ENCODE peak calls at places on chromosomes 2 and 18, in ten cellular contexts. T is activated T-cell treated with anti-CD3 and anti-CD28 coated beads for 48 hours, G is WTC11, E is cardiac muscle cell, M is GM12892, K is KBM-7, N is posterior cingulate gyrus, Y is activated gamma-delta T cell, L is HT-29, A is cardiac septum. R is an unnamed sample.

GRCh38 chr2:98455494-98455976 is 10.9 kb downstream of the INPP4A start:
- DNase-seq in M (no peak), A (no peak), N (no peak), Y (no peak), L (no peak), K (peak; percentile 80), E (no peak), T (no peak), G (no peak), R (no peak)

GRCh38 chr2:180625006-180625844 is 355.2 kb upstream of the UBE2E3 start:
- DNase-seq in N (no peak), T (no peak), Y (no peak), A (no peak), G (no peak), L (no peak), E (peak; percentile 74), K (no peak), M (no peak), R (no peak)

GRCh38 chr2:27798948-27799645 is 27.6 kb downstream of the MRPL33 start:
- DNase-seq in K (no peak), Y (no peak), M (no peak), G (no peak), N (no peak), L (peak; percentile 18), T (no peak), E (peak; percentile 100), A (no peak), R (no peak)

GRCh38 chr2:235727186-235727585 is 233.3 kb downstream of the AGAP1 start:
- DNase-seq in E (no peak), G (no peak), K (peak; percentile 14), Y (no peak), N (no peak), A (no peak), L (no peak), M (no peak), T (no peak), R (no peak)

GRCh38 chr2:238947920-238948710 is 100.2 kb downstream of the TWIST2 start:
- DNase-seq in M (no peak), N (no peak), T (no peak), A (peak; percentile 62), E (peak; percentile 62), L (peak; percentile 88), Y (no peak), G (no peak), K (peak; percentile 8), R (no peak)

GRCh38 chr18:76212958-76213357 is 282.1 kb downstream of the ZNF516 start:
- DNase-seq in L (no peak), G (no peak), Y (no peak), M (no peak), E (no peak), N (no peak), K (peak; percentile 14), A (no peak), T (no peak), R (no peak)

GRCh38 chr2:121530210-121530562 is 494 bp upstream of the RNU4ATAC start:
- DNase-seq in T (peak; percentile 66), L (peak; percentile 89), K (no peak), A (peak; percentile 84), Y (peak; percentile 53), G (peak; percentile 80), M (peak; percentile 53), N (peak; percentile 52), E (peak; percentile 81), R (peak; percentile 23)

GRCh38 chr2:158323381-158323780 is 133.2 kb downstream of the CCDC148 start:
- DNase-seq in E (no peak), L (no peak), A (no peak), M (no peak), G (no peak), Y (no peak), N (no peak), T (no peak), K (no peak), R (no peak)

GRCh38 chr2:20450201-20451108 is 3.6 kb downstream of the RHOB start:
- DNase-seq in Y (no peak), A (no peak), E (peak; percentile 93), K (no peak), M (no peak), T (no peak), N (peak; percentile 79), L (peak; percentile 77), G (peak; percentile 14), R (peak; percentile 90)

GRCh38 chr18:14958701-14959100 is 210.7 kb downstream of the ANKRD30B start:
- DNase-seq in E (no peak), G (no peak), Y (no peak), M (no peak), A (no peak), N (no peak), K (no peak), T (no peak), L (peak; percentile 50), R (no peak)

GRCh38 chr2:44616616-44617266 is 255.0 kb downstream of the CAMKMT start:
- DNase-seq in T (no peak), A (no peak), L (no peak), Y (no peak), M (no peak), G (no peak), N (no peak), E (peak; percentile 2), K (no peak), R (no peak)

GRCh38 chr2:172928754-172929153 is 146.9 kb upstream of the MAP3K20 start:
- DNase-seq in N (no peak), A (no peak), T (no peak), K (no peak), L (no peak), G (no peak), Y (no peak), E (peak; percentile 87), M (no peak), R (no peak)

GRCh38 chr2:161165266-161165665 is 5.0 kb downstream of the TANK start:
- DNase-seq in Y (no peak), L (no peak), A (no peak), N (no peak), M (no peak), T (no peak), K (no peak), E (peak; percentile 75), G (no peak), R (no peak)

GRCh38 chr2:121519153-121519552 is 11.5 kb upstream of the RNU4ATAC start:
- DNase-seq in T (no peak), M (no peak), L (no peak), E (no peak), K (no peak), Y (no peak), G (no peak), A (no peak), N (no peak), R (no peak)

GRCh38 chr2:149595069-149595963 is 7.7 kb upstream of the MMADHC start:
- DNase-seq in N (no peak), Y (no peak), E (no peak), L (peak; percentile 51), G (no peak), T (no peak), K (no peak), A (no peak), M (no peak), R (peak; percentile 16)

GRCh38 chr18:48834421-48835011 is 116.2 kb downstream of the SMAD7 start:
- DNase-seq in G (peak; percentile 17), A (peak; percentile 88), L (peak; percentile 77), N (peak; percentile 42), E (peak; percentile 89), T (peak; percentile 72), K (peak; percentile 86), Y (peak; percentile 41), M (peak; percentile 65), R (no peak)

GRCh38 chr2:108958002-108958401 is 31.0 kb downstream of the EDAR start:
- DNase-seq in L (no peak), M (no peak), Y (no peak), K (no peak), G (no peak), E (no peak), A (no peak), N (no peak), T (no peak), R (no peak)

GRCh38 chr2:41222593-41222992 is 770.7 kb upstream of the SLC8A1 start:
- DNase-seq in N (no peak), K (no peak), A (no peak), M (no peak), G (peak; percentile 19), Y (no peak), L (no peak), T (no peak), E (no peak), R (no peak)

GRCh38 chr2:101696272-101697123 is 1.0 kb upstream of the MAP4K4 start:
- DNase-seq in T (no peak), M (no peak), K (no peak), E (peak; percentile 36), L (peak; percentile 35), N (no peak), G (no peak), Y (no peak), A (no peak), R (no peak)

GRCh38 chr2:953975-954686 is 3.5 kb downstream of the SNTG2 start:
- DNase-seq in N (no peak), T (no peak), G (no peak), M (no peak), E (peak; percentile 39), A (no peak), K (no peak), L (peak; percentile 15), Y (no peak), R (peak; percentile 30)

GRCh38 chr2:33859791-33860461 is 260.8 kb upstream of the FAM98A start:
- DNase-seq in A (no peak), M (no peak), L (no peak), K (no peak), Y (no peak), E (no peak), G (no peak), N (no peak), T (no peak), R (no peak)

GRCh38 chr2:204890680-204891079 is 345.4 kb downstream of the PARD3B start:
- DNase-seq in A (no peak), Y (no peak), E (no peak), M (no peak), L (no peak), G (no peak), T (no peak), N (no peak), K (no peak), R (no peak)

GRCh38 chr2:183967756-183968155 is 630.6 kb upstream of the ZNF804A start:
- DNase-seq in E (no peak), T (no peak), A (no peak), N (no peak), L (no peak), G (no peak), M (no peak), K (no peak), Y (no peak), R (no peak)

GRCh38 chr2:213227458-213227857 is 56.8 kb upstream of the SPAG16 start:
- DNase-seq in N (no peak), A (no peak), Y (no peak), E (no peak), M (no peak), L (no peak), G (no peak), K (peak; percentile 75), T (no peak), R (no peak)

GRCh38 chr2:31812051-31812798 is 198.6 kb downstream of the MEMO1 start:
- DNase-seq in T (no peak), K (peak; percentile 48), N (no peak), M (peak; percentile 29), G (no peak), L (peak; percentile 28), A (no peak), E (peak; percentile 8), Y (no peak), R (no peak)

GRCh38 chr2:9692392-9693137 is 61.8 kb upstream of the YWHAQ start:
- DNase-seq in L (no peak), A (no peak), G (no peak), E (peak; percentile 21), T (no peak), N (no peak), M (no peak), K (no peak), Y (no peak), R (no peak)

GRCh38 chr2:60710707-60711106 is 45.4 kb upstream of the PAPOLG start:
- DNase-seq in E (peak; percentile 6), Y (no peak), N (peak; percentile 8), G (no peak), A (no peak), T (no peak), K (peak; percentile 19), M (no peak), L (no peak), R (no peak)

R was measured in T47D.